ENCODE peak calls at places on chromosomes 5 and 9, in five cellular contexts. One of them, this sample, is unnamed.

GRCh38 chr5:143023447-143024096 is 253.4 kb downstream of the ARHGAP26 start:
- DNase-seq in cerebellar nuclear complex: peak
- DNase-seq in stimulated activated CD4-positive, alpha-beta T cell treated with anti-CD3 and anti-CD28 coated beads, TNF-alpha, amount 100 ng/mL, for 48 hours: no peak
- DNase-seq in neural crest cell: no peak
- DNase-seq in ELR: no peak
- DNase-seq in this sample: no peak

GRCh38 chr5:43389679-43390329 is 22.4 kb downstream of the CCL28 start:
- DNase-seq in cerebellar nuclear complex: no peak
- DNase-seq in stimulated activated CD4-positive, alpha-beta T cell treated with anti-CD3 and anti-CD28 coated beads, TNF-alpha, amount 100 ng/mL, for 48 hours: peak
- DNase-seq in neural crest cell: peak
- DNase-seq in ELR: peak
- DNase-seq in this sample: peak

GRCh38 chr9:113331780-113332179 is 8.3 kb downstream of the WDR31 start:
- DNase-seq in cerebellar nuclear complex: no peak
- DNase-seq in stimulated activated CD4-positive, alpha-beta T cell treated with anti-CD3 and anti-CD28 coated beads, TNF-alpha, amount 100 ng/mL, for 48 hours: no peak
- DNase-seq in neural crest cell: no peak
- DNase-seq in ELR: no peak
- DNase-seq in this sample: no peak

GRCh38 chr9:114263853-114264510 is 58.9 kb upstream of the ORM1 start:
- DNase-seq in cerebellar nuclear complex: no peak
- DNase-seq in stimulated activated CD4-positive, alpha-beta T cell treated with anti-CD3 and anti-CD28 coated beads, TNF-alpha, amount 100 ng/mL, for 48 hours: no peak
- DNase-seq in neural crest cell: peak
- DNase-seq in ELR: no peak
- DNase-seq in this sample: no peak

GRCh38 chr9:115615821-115616665 is 498.1 kb upstream of the TNC start:
- DNase-seq in cerebellar nuclear complex: no peak
- DNase-seq in stimulated activated CD4-positive, alpha-beta T cell treated with anti-CD3 and anti-CD28 coated beads, TNF-alpha, amount 100 ng/mL, for 48 hours: no peak
- DNase-seq in neural crest cell: no peak
- DNase-seq in ELR: peak
- DNase-seq in this sample: no peak

GRCh38 chr5:398475-399295 is 44.3 kb upstream of the EXOC3 start:
- DNase-seq in cerebellar nuclear complex: no peak
- DNase-seq in stimulated activated CD4-positive, alpha-beta T cell treated with anti-CD3 and anti-CD28 coated beads, TNF-alpha, amount 100 ng/mL, for 48 hours: no peak
- DNase-seq in neural crest cell: no peak
- DNase-seq in ELR: no peak
- DNase-seq in this sample: no peak

GRCh38 chr9:89425921-89426388 is 72.0 kb downstream of the SEMA4D start:
- DNase-seq in cerebellar nuclear complex: no peak
- DNase-seq in stimulated activated CD4-positive, alpha-beta T cell treated with anti-CD3 and anti-CD28 coated beads, TNF-alpha, amount 100 ng/mL, for 48 hours: no peak
- DNase-seq in neural crest cell: no peak
- DNase-seq in ELR: no peak
- DNase-seq in this sample: no peak

GRCh38 chr9:68685770-68686169 is 19.3 kb upstream of the PIP5K1B start:
- DNase-seq in cerebellar nuclear complex: no peak
- DNase-seq in stimulated activated CD4-positive, alpha-beta T cell treated with anti-CD3 and anti-CD28 coated beads, TNF-alpha, amount 100 ng/mL, for 48 hours: no peak
- DNase-seq in neural crest cell: no peak
- DNase-seq in ELR: peak
- DNase-seq in this sample: peak

GRCh38 chr5:55188656-55189380 is 15.8 kb upstream of the CDC20B start:
- DNase-seq in cerebellar nuclear complex: no peak
- DNase-seq in stimulated activated CD4-positive, alpha-beta T cell treated with anti-CD3 and anti-CD28 coated beads, TNF-alpha, amount 100 ng/mL, for 48 hours: no peak
- DNase-seq in neural crest cell: no peak
- DNase-seq in ELR: no peak
- DNase-seq in this sample: no peak

GRCh38 chr5:24094081-24094480 is 550.7 kb downstream of the CDH10 start:
- DNase-seq in cerebellar nuclear complex: no peak
- DNase-seq in stimulated activated CD4-positive, alpha-beta T cell treated with anti-CD3 and anti-CD28 coated beads, TNF-alpha, amount 100 ng/mL, for 48 hours: no peak
- DNase-seq in neural crest cell: no peak
- DNase-seq in ELR: no peak
- DNase-seq in this sample: no peak

GRCh38 chr9:137167752-137168574 is 1.9 kb downstream of the LRRC26 start:
- DNase-seq in cerebellar nuclear complex: no peak
- DNase-seq in stimulated activated CD4-positive, alpha-beta T cell treated with anti-CD3 and anti-CD28 coated beads, TNF-alpha, amount 100 ng/mL, for 48 hours: no peak
- DNase-seq in neural crest cell: peak
- DNase-seq in ELR: no peak
- DNase-seq in this sample: no peak

GRCh38 chr5:150636391-150637244 is 3.8 kb upstream of the SYNPO start:
- DNase-seq in cerebellar nuclear complex: no peak
- DNase-seq in stimulated activated CD4-positive, alpha-beta T cell treated with anti-CD3 and anti-CD28 coated beads, TNF-alpha, amount 100 ng/mL, for 48 hours: no peak
- DNase-seq in neural crest cell: no peak
- DNase-seq in ELR: peak
- DNase-seq in this sample: no peak

GRCh38 chr5:91219141-91219802 is 163.8 kb downstream of the ARRDC3 start:
- DNase-seq in cerebellar nuclear complex: no peak
- DNase-seq in stimulated activated CD4-positive, alpha-beta T cell treated with anti-CD3 and anti-CD28 coated beads, TNF-alpha, amount 100 ng/mL, for 48 hours: no peak
- DNase-seq in neural crest cell: no peak
- DNase-seq in ELR: peak
- DNase-seq in this sample: no peak

GRCh38 chr9:126093771-126094170 is 232.9 kb upstream of the MVB12B start:
- DNase-seq in cerebellar nuclear complex: no peak
- DNase-seq in stimulated activated CD4-positive, alpha-beta T cell treated with anti-CD3 and anti-CD28 coated beads, TNF-alpha, amount 100 ng/mL, for 48 hours: no peak
- DNase-seq in neural crest cell: no peak
- DNase-seq in ELR: peak
- DNase-seq in this sample: no peak

GRCh38 chr9:26170224-26170623 is 492.0 kb upstream of the TUSC1 start:
- DNase-seq in cerebellar nuclear complex: no peak
- DNase-seq in stimulated activated CD4-positive, alpha-beta T cell treated with anti-CD3 and anti-CD28 coated beads, TNF-alpha, amount 100 ng/mL, for 48 hours: no peak
- DNase-seq in neural crest cell: no peak
- DNase-seq in ELR: no peak
- DNase-seq in this sample: no peak

GRCh38 chr9:134375430-134376385 is 49.5 kb downstream of the RXRA start:
- DNase-seq in cerebellar nuclear complex: no peak
- DNase-seq in stimulated activated CD4-positive, alpha-beta T cell treated with anti-CD3 and anti-CD28 coated beads, TNF-alpha, amount 100 ng/mL, for 48 hours: no peak
- DNase-seq in neural crest cell: no peak
- DNase-seq in ELR: no peak
- DNase-seq in this sample: no peak

GRCh38 chr5:38373733-38374132 is 115.4 kb downstream of the EGFLAM start:
- DNase-seq in cerebellar nuclear complex: no peak
- DNase-seq in stimulated activated CD4-positive, alpha-beta T cell treated with anti-CD3 and anti-CD28 coated beads, TNF-alpha, amount 100 ng/mL, for 48 hours: no peak
- DNase-seq in neural crest cell: no peak
- DNase-seq in ELR: no peak
- DNase-seq in this sample: no peak

GRCh38 chr5:159463590-159464321 is 133.5 kb upstream of the IL12B start:
- DNase-seq in cerebellar nuclear complex: no peak
- DNase-seq in stimulated activated CD4-positive, alpha-beta T cell treated with anti-CD3 and anti-CD28 coated beads, TNF-alpha, amount 100 ng/mL, for 48 hours: no peak
- DNase-seq in neural crest cell: no peak
- DNase-seq in ELR: peak
- DNase-seq in this sample: no peak

GRCh38 chr9:97938081-97938644 is at the start of gene HEMGN:
- DNase-seq in cerebellar nuclear complex: no peak
- DNase-seq in stimulated activated CD4-positive, alpha-beta T cell treated with anti-CD3 and anti-CD28 coated beads, TNF-alpha, amount 100 ng/mL, for 48 hours: no peak
- DNase-seq in neural crest cell: no peak
- DNase-seq in ELR: no peak
- DNase-seq in this sample: no peak

GRCh38 chr5:139138790-139139189 is 59.4 kb downstream of the SIL1 start:
- DNase-seq in cerebellar nuclear complex: no peak
- DNase-seq in stimulated activated CD4-positive, alpha-beta T cell treated with anti-CD3 and anti-CD28 coated beads, TNF-alpha, amount 100 ng/mL, for 48 hours: no peak
- DNase-seq in neural crest cell: no peak
- DNase-seq in ELR: peak
- DNase-seq in this sample: no peak

GRCh38 chr9:138042146-138042545 is 164.6 kb downstream of the CACNA1B start:
- DNase-seq in cerebellar nuclear complex: no peak
- DNase-seq in stimulated activated CD4-positive, alpha-beta T cell treated with anti-CD3 and anti-CD28 coated beads, TNF-alpha, amount 100 ng/mL, for 48 hours: no peak
- DNase-seq in neural crest cell: no peak
- DNase-seq in ELR: no peak
- DNase-seq in this sample: no peak

GRCh38 chr5:95858023-95858461 is 35.5 kb upstream of the GLRX start:
- DNase-seq in cerebellar nuclear complex: no peak
- DNase-seq in stimulated activated CD4-positive, alpha-beta T cell treated with anti-CD3 and anti-CD28 coated beads, TNF-alpha, amount 100 ng/mL, for 48 hours: no peak
- DNase-seq in neural crest cell: peak
- DNase-seq in ELR: peak
- DNase-seq in this sample: no peak

GRCh38 chr5:174900176-174900692 is 175.9 kb downstream of the MSX2 start:
- DNase-seq in cerebellar nuclear complex: no peak
- DNase-seq in stimulated activated CD4-positive, alpha-beta T cell treated with anti-CD3 and anti-CD28 coated beads, TNF-alpha, amount 100 ng/mL, for 48 hours: no peak
- DNase-seq in neural crest cell: no peak
- DNase-seq in ELR: no peak
- DNase-seq in this sample: no peak